ENCODE peak calls at places on chromosomes 3 and 15, in four cellular contexts. D is mesendoderm, A is H1, V is H9. M is an unnamed sample.

GRCh38 chr3:49750056-49750455 is 26.3 kb upstream of the GMPPB start:
- DNase-seq in D (no peak), A (no peak), V (no peak), M (peak)

GRCh38 chr3:83218383-83219200 is 1457.1 kb upstream of the GBE1 start:
- DNase-seq in D (no peak), A (peak), V (peak), M (no peak)

GRCh38 chr3:159185443-159186050 is 383.7 kb downstream of the MFSD1 start:
- DNase-seq in D (no peak), A (no peak), V (no peak), M (no peak)

GRCh38 chr3:142577701-142578308 is 728 bp downstream of the ATR start:
- DNase-seq in D (peak), A (no peak), V (no peak), M (peak)

GRCh38 chr3:10284496-10284895 is 8.3 kb downstream of the GHRL start:
- DNase-seq in D (no peak), A (no peak), V (no peak), M (no peak)

GRCh38 chr3:10515884-10516495 is 10.6 kb upstream of the ATP2B2 start:
- DNase-seq in D (peak), A (no peak), V (peak), M (no peak)

GRCh38 chr3:40713795-40714194 is 189.0 kb downstream of the ZNF621 start:
- DNase-seq in D (peak), A (no peak), V (no peak), M (no peak)

GRCh38 chr3:102673271-102674115 is 238.7 kb downstream of the ZPLD1 start:
- DNase-seq in D (peak), A (peak), V (peak), M (peak)

GRCh38 chr15:78709263-78709882 is 68.4 kb upstream of the CHRNB4 start:
- DNase-seq in D (peak), A (peak), V (peak), M (peak)

GRCh38 chr3:66923991-66924390 is 74.1 kb upstream of the KBTBD8 start:
- DNase-seq in D (no peak), A (no peak), V (no peak), M (no peak)

GRCh38 chr15:41018534-41018933 is 65.3 kb downstream of the CHAC1 start:
- DNase-seq in D (peak), A (no peak), V (no peak), M (peak)

GRCh38 chr3:19348929-19349564 is 200.7 kb downstream of the KCNH8 start:
- DNase-seq in D (peak), A (no peak), V (peak), M (peak)

GRCh38 chr3:13309004-13309403 is 111.1 kb downstream of the NUP210 start:
- DNase-seq in D (no peak), A (no peak), V (no peak), M (no peak)

GRCh38 chr15:47717036-47717611 is at the start of gene SEMA6D:
- DNase-seq in D (peak), A (peak), V (peak), M (peak)

GRCh38 chr3:14392803-14393319 is 9.5 kb upstream of the SLC6A6 start:
- DNase-seq in D (no peak), A (no peak), V (no peak), M (no peak)

GRCh38 chr15:57307527-57308193 is 68.6 kb upstream of the CGNL1 start:
- DNase-seq in D (no peak), A (no peak), V (peak), M (no peak)

GRCh38 chr3:161413127-161413854 is 42.0 kb upstream of the SPTSSB start:
- DNase-seq in D (peak), A (no peak), V (no peak), M (peak)

GRCh38 chr15:85331666-85332261 is 48.6 kb upstream of the AKAP13 start:
- DNase-seq in D (no peak), A (no peak), V (no peak), M (no peak)

GRCh38 chr15:93049914-93050534 is 39.0 kb downstream of the RGMA start:
- DNase-seq in D (no peak), A (no peak), V (no peak), M (no peak)

GRCh38 chr3:108907194-108907593 is 46.5 kb downstream of the GUCA1C start:
- DNase-seq in D (no peak), A (no peak), V (no peak), M (peak)

GRCh38 chr15:85707519-85708338 is 87.0 kb downstream of the KLHL25 start:
- DNase-seq in D (peak), A (no peak), V (no peak), M (peak)

GRCh38 chr15:64010719-64011118 is 35.6 kb downstream of the DAPK2 start:
- DNase-seq in D (peak), A (no peak), V (no peak), M (peak)

GRCh38 chr15:65558336-65558735 is 28.1 kb downstream of the HACD3 start:
- DNase-seq in D (no peak), A (no peak), V (no peak), M (peak)

GRCh38 chr15:25707656-25708365 is 155.3 kb downstream of the ATP10A start:
- DNase-seq in D (no peak), A (no peak), V (no peak), M (no peak)

GRCh38 chr3:54518011-54518675 is 395.8 kb downstream of the CACNA2D3 start:
- DNase-seq in D (no peak), A (no peak), V (no peak), M (no peak)

GRCh38 chr3:119025390-119025789 is 9.3 kb downstream of the IGSF11 start:
- DNase-seq in D (no peak), A (no peak), V (no peak), M (no peak)

GRCh38 chr3:155739154-155739553 is 5.7 kb downstream of the PLCH1 start:
- DNase-seq in D (peak), A (no peak), V (no peak), M (peak)

GRCh38 chr3:52534281-52535183 is 875 bp upstream of the NT5DC2 start:
- DNase-seq in D (peak), A (no peak), V (peak), M (peak)

GRCh38 chr3:42960781-42961180 is 18.3 kb upstream of the GASK1A start:
- DNase-seq in D (no peak), A (no peak), V (no peak), M (no peak)

GRCh38 chr15:96374494-96374893 is 44.0 kb downstream of the NR2F2 start:
- DNase-seq in D (no peak), A (no peak), V (no peak), M (no peak)

GRCh38 chr3:52015431-52016256 is 19.9 kb upstream of the RPL29 start:
- DNase-seq in D (no peak), A (no peak), V (no peak), M (no peak)

GRCh38 chr3:184773341-184774186 is 38.4 kb upstream of the VPS8 start:
- DNase-seq in D (no peak), A (no peak), V (no peak), M (no peak)

GRCh38 chr3:66037330-66037985 is 1.3 kb downstream of the MAGI1 start:
- DNase-seq in D (peak), A (peak), V (peak), M (peak)

GRCh38 chr3:46733026-46733800 is 15.5 kb upstream of the PRSS50 start:
- DNase-seq in D (peak), A (no peak), V (peak), M (no peak)

GRCh38 chr3:64530434-64531049 is 157.3 kb downstream of the ADAMTS9 start:
- DNase-seq in D (peak), A (peak), V (peak), M (peak)

GRCh38 chr3:64539451-64540196 is 148.2 kb downstream of the ADAMTS9 start:
- DNase-seq in D (no peak), A (no peak), V (no peak), M (peak)

GRCh38 chr3:64533565-64534317 is 154.1 kb downstream of the ADAMTS9 start:
- DNase-seq in D (peak), A (peak), V (peak), M (peak)
- H4K5ac ChIP-seq in D (no peak), A (no peak), V (no peak), M (no peak)

DNA sequence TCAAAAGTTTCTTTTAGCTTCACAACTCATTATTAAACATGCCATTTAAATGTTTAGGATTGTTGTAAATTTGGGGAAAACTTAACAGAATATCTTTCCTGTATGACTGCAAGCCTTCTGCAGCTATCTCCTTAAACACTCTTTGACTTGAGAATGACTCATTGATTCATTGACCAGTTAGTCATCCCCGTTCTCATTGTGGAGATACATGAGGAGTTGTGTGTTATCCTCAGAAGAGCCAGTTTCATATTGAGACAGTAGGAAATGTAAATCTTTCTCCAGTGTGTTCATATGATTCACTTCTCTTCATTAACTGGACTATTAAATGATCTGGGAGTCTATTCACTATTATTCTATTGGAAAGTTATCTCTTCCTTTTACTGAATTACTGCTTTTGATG is 83.0 kb downstream of the CRYGS start:
- DNase-seq in D (no peak), A (no peak), V (no peak), M (peak)
- H4K5ac ChIP-seq in D (no peak), A (no peak), V (no peak), M (no peak)

DNA sequence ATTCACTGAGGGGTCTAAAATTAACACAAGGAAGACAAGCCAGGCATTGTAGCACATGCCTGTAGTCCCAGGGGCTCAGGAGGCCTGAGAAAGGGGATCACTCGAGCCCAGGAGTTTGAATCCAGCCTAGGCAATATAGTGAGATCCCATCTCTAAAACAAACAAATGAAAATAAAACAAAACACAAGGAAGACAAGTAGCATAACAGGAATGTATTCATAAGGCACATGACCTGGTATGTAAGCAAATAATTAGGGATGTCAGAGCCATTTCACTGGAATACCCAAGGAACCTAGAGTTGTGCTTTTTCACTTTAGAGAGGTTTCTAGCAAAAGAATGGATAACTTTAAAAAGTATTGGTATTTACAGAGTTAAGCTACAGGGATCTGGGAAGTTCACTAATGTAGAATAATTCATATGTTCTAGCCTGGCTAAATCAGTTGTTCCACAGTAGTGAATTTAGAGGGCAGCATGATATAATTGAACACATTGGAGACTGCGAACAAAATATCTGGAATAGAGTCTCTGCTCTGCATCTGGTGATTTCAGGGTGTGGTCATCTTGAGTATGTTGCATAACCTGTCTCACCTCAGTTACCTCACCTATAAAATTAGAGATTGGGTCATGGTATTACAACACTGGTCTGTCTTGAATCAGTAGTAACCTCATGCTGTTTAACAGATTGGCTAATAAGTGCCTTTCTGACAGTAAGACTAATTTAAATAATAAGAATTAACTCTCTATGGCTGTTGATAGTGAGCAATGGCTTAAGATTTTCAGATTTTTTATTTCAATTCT is 9.3 kb downstream of the GRAMD1C start:
- DNase-seq in D (no peak), A (no peak), V (no peak), M (no peak)
- H4K5ac ChIP-seq in D (no peak), A (no peak), V (no peak), M (no peak)

DNA sequence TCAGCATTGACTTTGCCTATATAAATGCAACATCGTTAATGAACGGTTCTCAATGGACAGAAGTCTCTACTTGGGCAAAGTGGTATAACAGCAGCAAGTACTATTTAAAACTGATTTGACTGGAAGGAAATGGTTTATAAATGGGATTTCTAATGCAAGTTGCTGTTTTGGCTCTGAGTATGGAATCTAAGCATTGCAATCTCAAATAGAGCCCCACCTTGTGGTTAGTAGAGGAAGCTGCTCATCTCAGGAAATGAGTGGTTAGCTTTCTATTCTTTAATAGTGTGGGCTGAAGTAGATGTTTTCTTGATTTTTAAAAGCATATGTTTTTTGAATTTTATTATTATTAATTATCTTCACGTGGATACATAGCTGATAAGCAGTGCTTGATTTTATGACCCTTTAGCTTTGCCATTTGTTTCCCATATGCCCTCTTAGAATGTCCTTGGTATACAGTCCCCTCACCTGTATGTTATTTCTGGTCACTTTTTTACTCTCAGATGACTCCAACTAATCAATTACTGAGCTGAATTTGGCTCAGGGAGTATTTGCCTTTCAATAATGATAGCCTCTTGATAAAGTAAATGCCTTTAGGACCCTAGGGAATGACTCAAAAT is 67.1 kb downstream of the OXSM start:
- DNase-seq in D (peak), A (no peak), V (no peak), M (peak)
- H4K5ac ChIP-seq in D (no peak), A (no peak), V (no peak), M (no peak)

GRCh38 chr3:193996205-193996604 is 139.7 kb upstream of the HES1 start:
- DNase-seq in D (no peak), A (no peak), V (no peak), M (no peak)
- H4K5ac ChIP-seq in D (no peak), A (no peak), V (no peak), M (no peak)

GRCh38 chr15:59696332-59696731 is 7.2 kb upstream of the BNIP2 start:
- DNase-seq in D (peak), A (no peak), V (no peak), M (no peak)
- H4K5ac ChIP-seq in D (no peak), A (no peak), V (no peak), M (no peak)

GRCh38 chr3:62387251-62387650 is 13.9 kb upstream of the FEZF2 start:
- DNase-seq in D (no peak), A (no peak), V (no peak), M (no peak)

DNA sequence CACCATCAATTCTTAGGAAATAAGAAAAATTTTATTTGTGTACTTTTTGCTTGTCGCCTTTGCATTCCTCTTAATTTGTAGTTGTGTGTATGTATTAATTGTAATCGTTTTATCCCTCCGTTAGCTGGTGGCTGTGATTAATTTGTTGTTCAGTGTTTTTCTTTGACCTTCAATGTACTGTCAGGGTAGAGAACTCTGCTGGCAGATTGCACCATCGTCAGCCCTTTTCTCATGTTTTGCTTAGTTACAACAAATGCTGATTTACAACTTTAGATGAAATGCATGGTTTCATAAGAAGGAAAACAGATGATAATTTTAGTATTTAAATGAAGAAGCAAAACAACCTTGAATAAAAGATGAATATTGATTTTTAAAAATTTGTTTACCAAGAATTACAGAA is 19.5 kb upstream of the FEZF2 start:
- DNase-seq in D (no peak), A (no peak), V (no peak), M (no peak)
- H4K5ac ChIP-seq in D (no peak), A (no peak), V (no peak), M (no peak)

DNA sequence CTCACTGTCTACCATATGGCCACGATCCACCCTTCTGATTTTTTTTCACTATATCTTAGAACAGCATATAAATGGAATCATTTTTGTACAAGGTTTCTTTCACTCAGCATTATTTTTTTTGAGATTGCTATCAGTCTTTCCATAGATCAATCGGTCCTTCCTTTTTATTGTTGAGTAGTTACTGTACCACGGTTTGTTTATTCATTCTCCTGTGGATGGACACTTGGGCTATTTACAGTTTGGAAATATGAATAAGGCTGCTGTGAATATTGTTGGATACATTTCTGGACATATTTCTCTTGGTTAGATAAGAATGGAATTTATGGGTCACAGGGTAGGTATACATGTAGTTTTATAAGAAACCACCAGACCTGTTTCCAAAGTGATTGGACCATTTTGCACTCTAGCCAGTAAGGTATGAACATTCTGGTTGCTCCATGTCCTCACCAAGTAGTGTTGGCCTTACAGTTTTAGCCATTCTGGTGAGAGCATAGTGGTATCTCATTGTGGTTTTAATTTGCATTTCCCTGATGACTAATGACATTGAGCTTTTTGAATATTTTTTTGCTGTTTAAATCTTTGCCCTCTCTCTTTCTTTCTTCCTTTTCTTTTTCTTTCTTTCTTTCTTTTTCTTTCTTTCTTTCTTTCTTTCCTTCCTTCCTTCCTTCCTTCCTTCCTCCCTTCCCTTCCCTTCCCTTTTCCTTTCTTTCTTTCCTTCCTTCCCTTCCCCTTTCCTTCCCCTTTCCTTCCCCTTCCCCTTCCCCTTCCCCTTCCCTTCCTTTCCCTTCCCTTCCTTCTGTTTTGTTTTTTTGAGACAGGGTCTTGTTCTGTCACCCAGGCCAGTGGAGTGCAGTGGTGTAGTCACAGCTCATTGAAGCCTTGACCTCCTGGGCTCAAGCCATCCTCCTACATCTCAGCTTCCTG is 49.1 kb downstream of the LRRK1 start:
- DNase-seq in D (no peak), A (no peak), V (no peak), M (peak)
- H4K5ac ChIP-seq in D (no peak), A (no peak), V (no peak), M (no peak)